ENCODE peak calls at places on chromosomes 3 and 15, in five cellular contexts. D, A, J, Y and C are unnamed samples.

GRCh38 chr3:161395115-161395514 is 23.8 kb upstream of the SPTSSB start:
- DNase-seq in J (no peak), Y (no peak), A (no peak), D (no peak), C (no peak)

GRCh38 chr3:169243122-169243521 is 420.4 kb downstream of the MECOM start:
- DNase-seq in Y (peak; percentile 36), A (no peak), D (no peak), J (no peak), C (no peak)

GRCh38 chr3:162337630-162338029 is 841.0 kb downstream of the OTOL1 start:
- DNase-seq in D (no peak), J (no peak), A (no peak), Y (peak; percentile 5), C (no peak)

GRCh38 chr3:138867996-138868395 is 33.3 kb upstream of the PIK3CB start:
- DNase-seq in J (no peak), A (no peak), Y (peak; percentile 21), D (no peak), C (no peak)

GRCh38 chr3:189630667-189631372 is 369 bp upstream of the TP63 start:
- DNase-seq in D (no peak), A (peak; percentile 4), J (no peak), Y (no peak), C (no peak)

GRCh38 chr3:1196997-1197396 is 104.2 kb downstream of the CNTN6 start:
- DNase-seq in D (no peak), J (peak; percentile 77), A (no peak), Y (no peak), C (no peak)

GRCh38 chr15:100048736-100049135 is 293.0 kb downstream of the ADAMTS17 start:
- DNase-seq in Y (no peak), A (no peak), D (no peak), J (no peak), C (no peak)

GRCh38 chr3:172550347-172550943 is 27.2 kb upstream of the TNFSF10 start:
- DNase-seq in Y (peak; percentile 97), D (no peak), A (no peak), J (peak; percentile 97), C (no peak)

GRCh38 chr3:180457238-180457637 is 144.7 kb upstream of the TTC14 start:
- DNase-seq in D (no peak), J (peak; percentile 61), Y (no peak), A (no peak), C (no peak)

GRCh38 chr15:65192016-65192415 is 6.9 kb upstream of the CLPX start:
- DNase-seq in D (peak; percentile 42), A (no peak), Y (peak; percentile 24), J (no peak), C (no peak)

GRCh38 chr15:58517252-58517681 is 85.5 kb downstream of the LIPC start:
- DNase-seq in D (no peak), Y (no peak), A (no peak), J (no peak), C (no peak)

GRCh38 chr3:188077160-188077812 is 76.7 kb upstream of the LPP start:
- DNase-seq in A (no peak), D (no peak), Y (no peak), J (no peak), C (no peak)

GRCh38 chr15:74655424-74655823 is 39.8 kb downstream of the CLK3 start:
- DNase-seq in A (no peak), D (no peak), J (no peak), Y (peak; percentile 62), C (no peak)

GRCh38 chr15:80455668-80456442 is 51.7 kb downstream of the ARNT2 start:
- DNase-seq in A (peak; percentile 50), D (peak; percentile 60), Y (peak; percentile 94), J (peak; percentile 89), C (no peak)

GRCh38 chr3:111331912-111332311 is 210.1 kb upstream of the CD96 start:
- DNase-seq in A (no peak), D (no peak), J (no peak), Y (no peak), C (no peak)

GRCh38 chr3:58899159-58899952 is 150.5 kb downstream of the CFAP20DC start:
- DNase-seq in J (no peak), Y (peak; percentile 44), A (peak; percentile 66), D (peak; percentile 26), C (peak; percentile 69)

GRCh38 chr3:106458952-106459351 is 590.1 kb upstream of the CBLB start:
- DNase-seq in J (no peak), Y (no peak), A (no peak), D (no peak), C (no peak)

GRCh38 chr3:75863130-75863529 is 77.8 kb upstream of the ZNF717 start:
- DNase-seq in D (no peak), J (no peak), Y (no peak), A (no peak), C (no peak)

GRCh38 chr3:40615110-40615915 is 90.6 kb downstream of the ZNF621 start:
- DNase-seq in D (peak; percentile 76), A (no peak), J (no peak), Y (no peak), C (no peak)

GRCh38 chr3:75906555-75907112 is 121.3 kb upstream of the ZNF717 start:
- DNase-seq in J (peak; percentile 30), D (peak; percentile 88), A (no peak), Y (peak; percentile 45), C (no peak)

GRCh38 chr15:78394981-78395619 is 42.9 kb upstream of the IREB2 start:
- DNase-seq in Y (no peak), D (peak; percentile 67), A (no peak), J (no peak), C (no peak)

GRCh38 chr3:157311633-157312365 is 124.9 kb upstream of the PTX3 start:
- DNase-seq in D (no peak), A (no peak), Y (peak; percentile 93), J (peak; percentile 71), C (no peak)

GRCh38 chr15:77659350-77660321 is 26.9 kb upstream of the LINGO1 start:
- DNase-seq in J (peak; percentile 19), A (peak; percentile 35), Y (peak; percentile 31), D (peak; percentile 75), C (no peak)

GRCh38 chr3:193240850-193241706 is at the start of gene PLAAT1:
- DNase-seq in Y (peak; percentile 69), A (peak; percentile 61), J (no peak), D (peak; percentile 76), C (no peak)

GRCh38 chr15:72934006-72934405 is 118.3 kb upstream of the NEO1 start:
- DNase-seq in J (peak; percentile 15), Y (peak; percentile 42), D (no peak), A (no peak), C (no peak)

GRCh38 chr15:69380726-69381105 is 33.4 kb upstream of the KIF23 start:
- DNase-seq in A (no peak), J (no peak), Y (no peak), D (no peak), C (no peak)

GRCh38 chr3:177776656-177777055 is 579.4 kb upstream of the TBL1XR1 start:
- DNase-seq in Y (peak; percentile 98), D (no peak), A (no peak), J (peak; percentile 99), C (no peak)

GRCh38 chr3:45795509-45795881 is 841 bp downstream of the SLC6A20 start:
- DNase-seq in D (no peak), Y (no peak), A (no peak), J (no peak), C (no peak)

GRCh38 chr3:45792036-45792435 is 4.3 kb downstream of the SLC6A20 start:
- DNase-seq in A (no peak), Y (no peak), J (no peak), D (no peak), C (peak; percentile 13)

GRCh38 chr3:45794177-45794560 is 2.2 kb downstream of the SLC6A20 start:
- DNase-seq in Y (no peak), A (no peak), D (no peak), J (no peak), C (peak; percentile 38)

GRCh38 chr3:45792516-45793172 is 3.7 kb downstream of the SLC6A20 start:
- DNase-seq in J (no peak), A (no peak), D (no peak), Y (no peak), C (peak; percentile 36)

DNA sequence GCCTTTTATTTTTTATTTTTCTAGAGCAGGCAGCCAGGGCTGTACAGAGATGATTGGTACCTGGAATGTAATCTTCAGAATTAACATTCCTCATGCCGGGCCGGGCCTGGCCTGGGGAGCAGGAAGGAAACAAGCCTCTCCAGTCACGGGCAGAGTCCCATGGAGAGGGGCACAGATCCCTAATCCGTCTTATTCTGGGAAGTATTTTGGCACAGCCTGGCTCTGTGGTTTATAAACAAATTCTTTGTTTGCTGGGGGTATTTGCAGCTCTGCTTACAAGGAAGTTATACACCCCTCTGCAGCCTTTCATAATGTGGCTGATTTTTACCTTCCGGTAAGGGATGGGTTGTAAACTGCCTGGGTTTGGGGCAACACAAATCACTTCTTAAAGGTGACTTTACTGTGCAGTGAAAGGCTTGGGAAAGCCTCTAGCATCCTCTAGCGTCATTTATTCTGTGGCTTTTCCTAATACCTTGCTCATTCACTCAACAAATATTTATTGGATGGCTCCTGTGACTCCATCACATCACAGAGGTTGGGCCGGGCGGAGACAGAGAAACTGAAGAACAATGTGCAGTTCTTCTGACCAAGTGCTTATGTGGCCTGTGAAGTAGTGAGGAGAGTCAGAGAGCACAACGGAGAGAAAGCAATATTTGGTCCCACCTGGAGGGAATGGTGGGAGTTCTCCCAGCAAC is 2.7 kb downstream of the SLC6A20 start:
- DNase-seq in Y (no peak), D (no peak), J (peak; percentile 18), A (no peak), C (peak; percentile 28)
- H3K27ac ChIP-seq in Y (no peak overlapping the region), D (no peak overlapping the region), J (no peak overlapping the region), A (no peak overlapping the region), C (no peak overlapping the region)

GRCh38 chr3:178975320-178975719 is 96.3 kb downstream of the ZMAT3 start:
- DNase-seq in Y (no peak), A (no peak), J (no peak), D (no peak), C (no peak)
- TF ChIP-seq CTCF in Y (no peak), A (no peak), J (no peak), D (no peak), C (no peak)

DNA sequence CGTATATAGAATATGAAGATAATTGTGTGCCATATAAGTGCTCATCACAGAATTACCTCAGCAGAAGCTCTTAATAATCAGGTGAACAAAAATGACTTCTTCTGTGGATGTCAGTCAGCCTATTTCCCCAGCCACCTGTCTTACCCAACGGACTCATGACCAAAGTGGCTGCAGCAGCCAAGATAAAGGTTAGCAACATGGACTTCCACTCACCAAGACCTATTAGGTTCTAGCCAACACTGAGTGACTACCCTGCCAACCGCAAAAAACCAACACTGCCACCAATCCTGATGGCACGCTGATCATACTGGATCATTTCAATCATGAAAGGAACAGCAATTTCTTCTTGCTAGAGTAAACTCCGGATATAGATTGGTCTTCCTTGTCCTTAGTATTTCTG is 12.1 kb downstream of the SEC11A start:
- DNase-seq in D (no peak), A (no peak), J (no peak), Y (no peak), C (no peak)
- H3K4me1 ChIP-seq in D (no peaks in the 10 kb centered on the region), A (peaks cover 61% of the 10 kb centered on the region), J (peaks cover 3% of the 10 kb centered on the region), Y (no peaks in the 10 kb centered on the region), C (peaks cover 15% of the 10 kb centered on the region)

DNA sequence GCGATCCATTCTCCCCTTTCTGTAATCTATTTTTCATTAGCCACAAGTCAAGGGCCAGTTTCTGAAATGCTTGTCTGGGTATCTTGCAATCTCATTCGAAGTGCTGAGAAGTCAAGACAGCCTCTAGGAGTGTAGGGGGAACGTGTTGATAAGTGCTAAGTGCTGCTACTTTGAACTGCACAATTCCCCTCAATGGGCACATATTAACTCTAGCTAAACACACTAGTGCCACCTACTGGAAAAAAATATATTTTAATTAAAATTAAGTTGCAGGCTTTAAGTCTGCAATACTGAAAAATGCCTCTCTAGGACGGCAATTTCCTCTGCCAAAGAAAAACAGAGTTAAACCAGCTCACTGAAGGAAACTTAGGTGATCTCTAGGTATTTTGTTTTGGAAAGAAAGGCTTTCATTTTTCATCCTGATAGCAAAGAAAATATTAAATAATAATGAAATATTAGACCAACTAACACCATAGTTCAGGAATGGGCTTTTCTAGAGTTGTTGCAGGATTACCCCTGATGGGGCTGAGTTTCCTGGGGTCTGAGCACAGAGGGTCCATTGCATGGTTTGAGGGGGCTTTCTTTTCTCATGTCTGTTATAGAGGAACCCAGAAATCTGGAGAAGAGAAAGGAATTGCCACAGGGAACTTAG is 181.9 kb upstream of the KBTBD8 start:
- DNase-seq in Y (peak; percentile 70), D (no peak), J (peak; percentile 29), A (no peak), C (no peak)
- H3K27ac ChIP-seq in Y (no peak overlapping the region), D (no peak overlapping the region), J (no peak overlapping the region), A (no peak overlapping the region), C (no peak overlapping the region)